ENCODE peak calls at places on chromosomes 13 and 19, in four cellular contexts. R is brain microvascular endothelial cell; W is adrenal gland; C is CD8-positive, alpha-beta T cell. J is an unnamed sample.

GRCh38 chr13:88086577-88086976 is 415.4 kb downstream of the SLITRK5 start:
- DNase-seq in R (no peak), W (no peak), C (no peak), J (no peak)

GRCh38 chr13:112062619-112063308 is 4.2 kb upstream of the SOX1 start:
- DNase-seq in R (no peak), W (no peak), C (no peak), J (no peak)

GRCh38 chr13:40273173-40274000 is 393.1 kb downstream of the FOXO1 start:
- DNase-seq in R (no peak), W (no peak), C (no peak), J (no peak)

GRCh38 chr13:51246005-51246404 is 23.8 kb downstream of the FAM124A start:
- DNase-seq in R (no peak), W (no peak), C (no peak), J (no peak)

GRCh38 chr19:18605546-18606280 is 886 bp downstream of the CRLF1 start:
- DNase-seq in R (no peak), W (no peak), C (no peak), J (no peak)

GRCh38 chr19:38686530-38686888 is 39.1 kb downstream of the ACTN4 start:
- DNase-seq in R (no peak), W (no peak), C (peak; percentile 31), J (peak; percentile 57)

GRCh38 chr19:50797429-50798115 is 7.4 kb downstream of the ACP4 start:
- DNase-seq in R (no peak), W (no peak), C (no peak), J (no peak)

GRCh38 chr19:6577410-6578125 is 13.4 kb downstream of the CD70 start:
- DNase-seq in R (no peak), W (no peak), C (no peak), J (no peak)

GRCh38 chr13:90541346-90541745 is 806.1 kb upstream of the MIR17HG start:
- DNase-seq in R (no peak), W (no peak), C (no peak), J (no peak)

DNA sequence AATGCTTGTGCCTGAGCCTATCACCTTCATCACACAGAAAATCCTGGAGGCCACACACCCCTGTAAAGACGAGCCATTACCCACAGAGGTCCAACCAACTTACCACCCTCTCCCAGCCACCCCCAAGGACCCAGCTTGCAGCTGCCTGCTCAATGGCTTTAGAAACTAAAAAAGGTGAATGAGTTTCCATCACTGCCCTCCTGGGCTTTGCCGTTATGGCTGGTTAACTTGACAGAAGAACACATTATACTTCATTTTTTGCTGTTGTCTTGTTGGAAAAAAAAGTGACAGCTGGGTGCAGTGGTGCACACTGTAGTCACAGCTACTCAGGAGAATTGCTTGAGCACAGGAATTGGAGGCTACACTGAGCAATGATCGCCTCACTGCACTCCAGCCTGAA is 17.4 kb upstream of the FEM1A start:
- DNase-seq in R (no peak), W (no peak), C (no peak), J (no peak)
- H3K36me3 ChIP-seq in R (no peaks in the 10 kb centered on the region), W (no peaks in the 10 kb centered on the region), C (no peaks in the 10 kb centered on the region), J (no peaks in the 10 kb centered on the region)

DNA sequence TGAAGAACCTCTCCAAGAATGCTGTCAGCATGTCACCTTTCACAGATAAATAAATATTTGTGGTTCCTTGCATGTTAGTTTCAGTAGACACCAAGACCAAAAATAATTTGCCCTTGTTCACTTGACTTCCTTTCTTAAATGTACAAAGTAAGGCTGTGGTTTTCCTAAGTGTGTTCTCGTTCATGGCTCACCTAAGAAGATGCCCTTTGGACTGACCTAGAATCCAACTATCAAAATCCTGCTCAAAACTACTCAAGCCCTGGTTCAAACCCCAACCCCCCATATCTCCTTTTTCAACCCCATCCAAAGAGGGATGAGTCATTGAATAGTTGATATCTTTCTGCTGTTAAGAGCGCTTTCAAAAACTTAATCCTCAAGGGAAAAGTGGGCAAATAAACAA is 247.8 kb upstream of the ZNF507 start:
- DNase-seq in R (no peak), W (no peak), C (no peak), J (no peak)
- H3K4me3 ChIP-seq in R (no peak overlapping the region), W (no peak overlapping the region), C (no peak overlapping the region), J (no peak overlapping the region)

DNA sequence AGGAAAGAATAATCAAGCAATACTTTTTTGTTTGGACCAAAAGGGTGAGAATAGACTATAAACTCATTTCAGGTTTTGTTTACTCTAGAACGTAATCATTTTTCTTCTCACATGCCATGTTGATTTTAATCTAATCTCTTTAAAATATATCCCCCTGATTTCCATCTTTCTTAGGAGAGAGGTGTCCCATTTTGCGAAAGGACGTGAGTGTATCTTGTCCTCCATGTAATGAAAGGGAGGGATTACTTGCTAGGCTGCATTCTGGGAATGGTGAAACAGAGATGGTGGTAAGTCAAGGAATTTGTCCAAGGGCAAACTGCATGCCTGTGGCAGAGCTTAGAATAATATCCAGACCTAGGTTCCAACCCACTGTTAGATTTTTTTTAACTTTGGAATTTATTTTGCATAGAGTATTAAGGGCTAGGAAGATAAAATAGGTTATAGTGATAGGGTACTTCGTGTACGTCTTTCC is 1.8 kb upstream of the ANKRD10 start:
- DNase-seq in R (peak; percentile 79), W (no peak), C (no peak), J (no peak)
- H3K27ac ChIP-seq in R (peak overlapping the region; percentile 97), W (peak overlapping the region; percentile 76), C (no peak overlapping the region), J (no peak overlapping the region)

GRCh38 chr19:58550362-58551122 is 4.4 kb downstream of the CHMP2A start:
- DNase-seq in R (no peak), W (no peak), C (no peak), J (no peak)

GRCh38 chr19:58551577-58552471 is 3.1 kb downstream of the CHMP2A start:
- DNase-seq in R (no peak), W (no peak), C (no peak), J (no peak)

GRCh38 chr19:58548859-58549663 is 5.2 kb downstream of the TRIM28 start:
- DNase-seq in R (no peak), W (peak; percentile 35), C (no peak), J (no peak)

GRCh38 chr19:58551123-58551497 is 3.8 kb downstream of the CHMP2A start:
- DNase-seq in R (no peak), W (no peak), C (no peak), J (no peak)

GRCh38 chr19:58549664-58550361 is 5.1 kb downstream of the CHMP2A start:
- DNase-seq in R (no peak), W (no peak), C (no peak), J (no peak)
- H3K36me3 ChIP-seq in R (peaks cover 58% of the 10 kb centered on the region), W (peaks cover 66% of the 10 kb centered on the region), C (peaks cover 59% of the 10 kb centered on the region), J (peaks cover 49% of the 10 kb centered on the region)

GRCh38 chr19:43778651-43779050 is 2.1 kb downstream of the KCNN4 start:
- DNase-seq in R (no peak), W (no peak), C (no peak), J (no peak)

GRCh38 chr19:43781630-43782310 is 997 bp upstream of the KCNN4 start:
- DNase-seq in R (no peak), W (no peak), C (no peak), J (no peak)

GRCh38 chr19:43780706-43781525 is at the start of gene KCNN4:
- DNase-seq in R (peak; percentile 68), W (no peak), C (peak; percentile 46), J (peak; percentile 39)

GRCh38 chr19:43779147-43779819 is 1.5 kb downstream of the KCNN4 start:
- DNase-seq in R (no peak), W (no peak), C (no peak), J (no peak)

DNA sequence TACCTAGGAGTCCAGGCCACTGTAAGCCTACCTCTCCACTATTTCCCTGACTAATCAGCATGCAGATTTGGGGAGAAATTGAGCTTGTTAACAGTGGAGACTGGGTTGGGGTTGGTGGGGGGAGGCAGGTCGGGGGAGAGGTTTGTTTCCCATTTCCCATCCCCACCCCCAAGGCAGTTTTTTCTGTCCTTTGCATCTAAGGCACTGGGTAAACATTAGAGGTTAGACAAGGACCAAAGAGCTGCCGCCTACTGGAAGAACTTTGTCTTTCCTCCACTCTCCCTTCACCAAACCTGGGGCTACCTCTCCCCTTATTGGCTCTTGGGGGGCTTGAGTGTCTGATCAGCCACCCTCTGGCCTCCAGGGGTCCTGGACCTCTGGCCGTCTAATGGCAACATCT is 953 bp downstream of the KCNN4 start:
- DNase-seq in R (no peak), W (no peak), C (no peak), J (no peak)
- H3K4me3 ChIP-seq in R (no peak overlapping the region), W (no peak overlapping the region), C (peak overlapping the region; percentile 49), J (peak overlapping the region; percentile 51)

DNA sequence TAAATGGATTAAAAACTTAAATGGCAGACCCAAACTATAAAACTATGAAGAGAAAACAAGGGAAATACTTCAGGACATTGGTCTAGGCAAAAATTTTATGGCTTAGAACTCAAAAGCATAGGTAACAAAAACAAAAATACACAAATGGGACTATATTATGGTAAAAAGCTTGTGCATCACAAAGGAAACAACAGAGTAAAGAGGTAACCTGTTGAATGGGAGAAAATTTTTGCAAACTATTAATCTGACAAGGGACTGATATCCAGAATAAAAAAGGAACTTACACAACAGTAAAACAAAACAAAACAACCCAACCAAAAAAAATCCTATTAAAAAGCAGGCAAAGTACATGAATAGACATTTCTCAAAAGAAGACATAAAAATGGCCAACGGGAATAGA is 9.3 kb upstream of the ZNF546 start:
- DNase-seq in R (no peak), W (no peak), C (no peak), J (no peak)
- H3K27ac ChIP-seq in R (no peak overlapping the region), W (no peak overlapping the region), C (no peak overlapping the region), J (no peak overlapping the region)

DNA sequence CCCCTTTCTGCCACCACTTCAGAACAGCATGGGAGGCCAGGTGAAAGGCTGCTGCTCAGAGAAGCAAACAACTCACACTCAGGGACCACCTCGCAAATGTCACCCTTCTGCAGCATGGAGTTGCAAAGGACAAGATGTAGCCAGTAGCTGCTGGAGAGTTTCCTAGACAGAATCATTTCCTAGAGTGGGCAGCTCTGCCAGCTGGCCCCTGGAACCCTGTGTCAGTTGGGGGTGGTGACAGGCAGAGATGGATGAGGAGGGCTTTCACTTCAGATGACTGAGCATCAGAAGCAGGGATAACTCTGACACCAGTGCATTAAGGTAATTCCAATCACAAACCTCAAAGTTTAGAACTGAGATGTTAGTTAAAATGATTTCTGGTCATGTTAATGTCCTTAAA is 34.4 kb upstream of the EPHX3 start:
- DNase-seq in R (no peak), W (no peak), C (no peak), J (no peak)
- H3K36me3 ChIP-seq in R (peaks cover 68% of the 10 kb centered on the region), W (peaks cover 89% of the 10 kb centered on the region), C (peaks cover 77% of the 10 kb centered on the region), J (peaks cover 97% of the 10 kb centered on the region)

GRCh38 chr13:114067381-114067885 is 65.0 kb downstream of the RASA3 start:
- DNase-seq in R (no peak), W (peak; percentile 11), C (no peak), J (no peak)
- H3K4me3 ChIP-seq in R (no peak overlapping the region), W (no peak overlapping the region), C (peak overlapping the region; percentile 10), J (peak overlapping the region; percentile 26)